ENCODE peak calls at places on chromosomes 1 and 21, in seven cellular contexts. A, X, D, W, Z, N and C are unnamed samples.

GRCh38 chr1:107574044-107574443 is 390.9 kb downstream of the VAV3 start:
- DNase-seq in X (no peak), W (no peak), D (no peak), Z (no peak), N (no peak), A (no peak), C (no peak)

GRCh38 chr1:238029126-238029525 is 138.4 kb upstream of the ZP4 start:
- DNase-seq in N (no peak), D (no peak), A (no peak), W (no peak), Z (no peak), X (no peak), C (no peak)

GRCh38 chr1:246971322-246971721 is 36.5 kb downstream of the ZNF695 start:
- DNase-seq in X (no peak), W (no peak), A (peak; percentile 42), D (peak; percentile 13), N (no peak), Z (peak; percentile 14), C (no peak)

GRCh38 chr21:35204850-35205564 is 155.9 kb upstream of the RUNX1 start:
- DNase-seq in Z (no peak), W (peak; percentile 78), A (peak; percentile 99), D (peak; percentile 98), N (peak; percentile 90), X (peak; percentile 27), C (no peak)

GRCh38 chr1:184974086-184974836 is at the start of gene NIBAN1:
- DNase-seq in A (peak; percentile 66), W (no peak), X (peak; percentile 44), Z (no peak), N (peak; percentile 87), D (peak; percentile 47), C (no peak)

GRCh38 chr1:97137862-97138514 is 416.4 kb downstream of the PTBP2 start:
- DNase-seq in A (peak; percentile 87), D (peak; percentile 78), W (peak; percentile 80), X (no peak), N (no peak), Z (no peak), C (peak; percentile 39)

GRCh38 chr1:15934211-15935055 is 41.5 kb downstream of the ZBTB17 start:
- DNase-seq in Z (no peak), W (no peak), A (no peak), D (no peak), X (peak; percentile 10), N (peak; percentile 66), C (no peak)

GRCh38 chr1:206010101-206010500 is 6.9 kb upstream of the RAB7B start:
- DNase-seq in D (no peak), X (no peak), Z (no peak), N (no peak), A (no peak), W (no peak), C (no peak)

GRCh38 chr1:168392958-168393357 is 112.3 kb downstream of the TBX19 start:
- DNase-seq in N (peak; percentile 62), Z (no peak), X (no peak), D (no peak), W (no peak), A (peak; percentile 16), C (no peak)

GRCh38 chr21:45409466-45410150 is 4.6 kb downstream of the COL18A1 start:
- DNase-seq in N (peak; percentile 81), A (no peak), D (no peak), X (no peak), Z (no peak), W (no peak), C (no peak)

GRCh38 chr1:39043513-39043912 is 17.4 kb downstream of the NDUFS5 start:
- DNase-seq in X (no peak), N (no peak), A (no peak), W (no peak), Z (no peak), D (no peak), C (no peak)

GRCh38 chr1:32701421-32701911 is 1.1 kb downstream of the SYNC start:
- DNase-seq in X (no peak), Z (no peak), W (no peak), D (no peak), A (peak; percentile 28), N (peak; percentile 50), C (no peak)

GRCh38 chr1:163442214-163442765 is 120.5 kb downstream of the NUF2 start:
- DNase-seq in Z (no peak), A (no peak), W (no peak), N (no peak), X (no peak), D (no peak), C (no peak)

GRCh38 chr21:32524010-32524719 is 61.2 kb downstream of the TCP10L start:
- DNase-seq in X (no peak), W (peak; percentile 44), Z (peak; percentile 88), D (peak; percentile 83), A (peak; percentile 98), N (no peak), C (no peak)

GRCh38 chr1:115198938-115199337 is 109.6 kb upstream of the TSPAN2 start:
- DNase-seq in W (peak; percentile 96), X (no peak), A (peak; percentile 81), D (peak; percentile 63), N (no peak), Z (no peak), C (no peak)

GRCh38 chr21:45768011-45768740 is 124.7 kb downstream of the PCBP3 start:
- DNase-seq in D (peak; percentile 24), Z (peak; percentile 7), N (no peak), A (peak; percentile 58), X (no peak), W (no peak), C (no peak)

GRCh38 chr1:42947137-42947536 is 11.5 kb downstream of the SLC2A1 start:
- DNase-seq in X (no peak), D (no peak), Z (no peak), A (no peak), N (no peak), W (no peak), C (no peak)

GRCh38 chr1:168567007-168567406 is 9.4 kb upstream of the XCL1 start:
- DNase-seq in Z (no peak), N (no peak), W (no peak), D (no peak), A (no peak), X (no peak), C (no peak)

GRCh38 chr1:190478193-190479007 is 736 bp upstream of the BRINP3 start:
- DNase-seq in D (peak; percentile 37), Z (no peak), X (no peak), N (peak; percentile 61), A (peak; percentile 35), W (no peak), C (no peak)

GRCh38 chr1:48761411-48761810 is 15.3 kb downstream of the BEND5 start:
- DNase-seq in D (peak; percentile 39), Z (peak; percentile 1), W (no peak), N (no peak), A (peak; percentile 47), X (no peak), C (no peak)

GRCh38 chr1:152110860-152111514 is 4.3 kb downstream of the TCHH start:
- DNase-seq in X (no peak), N (peak; percentile 70), Z (peak; percentile 8), A (peak; percentile 48), D (peak; percentile 36), W (no peak), C (no peak)

GRCh38 chr1:169698976-169699375 is 12.4 kb downstream of the SELL start:
- DNase-seq in W (no peak), A (no peak), D (no peak), Z (no peak), X (no peak), N (no peak), C (no peak)

GRCh38 chr1:160082926-160083325 is 1.6 kb downstream of the KCNJ9 start:
- DNase-seq in W (no peak), D (no peak), X (no peak), A (no peak), Z (no peak), N (no peak), C (no peak)

GRCh38 chr1:103986792-103987191 is 237.1 kb downstream of the AMY1C start:
- DNase-seq in N (no peak), A (no peak), W (no peak), D (no peak), Z (no peak), X (no peak), C (no peak)

GRCh38 chr1:203354246-203354645 is 3.3 kb upstream of the FMOD start:
- DNase-seq in D (peak; percentile 90), A (peak; percentile 39), X (no peak), N (no peak), W (no peak), Z (no peak), C (no peak)

GRCh38 chr21:45905196-45905595 is 76.4 kb upstream of the COL6A1 start:
- DNase-seq in N (no peak), X (no peak), Z (no peak), W (no peak), D (no peak), A (no peak), C (no peak)

GRCh38 chr1:80675469-80675868 is 1125.3 kb upstream of the ADGRL2 start:
- DNase-seq in A (no peak), N (no peak), D (no peak), Z (no peak), X (no peak), W (no peak), C (no peak)

GRCh38 chr1:26887125-26887524 is 3.0 kb downstream of the GPN2 start:
- DNase-seq in Z (no peak), D (peak; percentile 52), W (no peak), X (no peak), A (peak; percentile 67), N (peak; percentile 2), C (no peak)
- TF ChIP-seq CTCF in Z (peak; percentile 63), D (peak; percentile 55), W (peak; percentile 60), X (peak; percentile 37), A (peak; percentile 66), N (peak; percentile 31), C (peak; percentile 42)

DNA sequence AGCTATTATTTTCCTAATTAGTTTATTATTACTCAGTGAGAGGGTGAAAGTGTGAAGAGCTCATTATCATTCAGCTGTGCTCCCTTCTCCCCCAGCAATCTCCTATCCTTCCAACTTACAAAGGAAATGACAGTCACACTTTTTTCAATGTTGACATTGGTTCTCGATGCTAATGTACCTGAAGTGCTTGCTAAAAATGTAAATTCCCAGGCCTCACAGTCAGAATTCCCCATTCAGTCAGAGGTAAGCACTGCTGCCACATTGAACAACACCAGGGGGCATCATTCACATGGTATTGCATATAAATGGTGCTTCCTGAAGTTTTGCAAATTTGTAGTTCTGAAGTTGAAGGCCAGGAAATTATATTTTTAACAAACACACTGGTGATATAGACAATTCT is 132.7 kb upstream of the FOXD3 start:
- DNase-seq in X (no peak), Z (no peak), W (no peak), D (no peak), N (no peak), A (peak; percentile 5), C (no peak)
- TF ChIP-seq CTCF in X (peak; percentile 18), Z (no peak), W (peak; percentile 15), D (peak; percentile 18), N (peak; percentile 6), A (peak; percentile 26), C (peak; percentile 10)

GRCh38 chr1:244833734-244834595 is 1.5 kb upstream of the COX20 start:
- DNase-seq in N (peak; percentile 84), W (peak; percentile 47), X (peak; percentile 54), D (peak; percentile 69), Z (peak; percentile 45), A (peak; percentile 73), C (no peak)
- TF ChIP-seq CTCF in N (no peak), W (no peak), X (peak; percentile 43), D (peak; percentile 27), Z (peak; percentile 29), A (peak; percentile 30), C (peak; percentile 20)

DNA sequence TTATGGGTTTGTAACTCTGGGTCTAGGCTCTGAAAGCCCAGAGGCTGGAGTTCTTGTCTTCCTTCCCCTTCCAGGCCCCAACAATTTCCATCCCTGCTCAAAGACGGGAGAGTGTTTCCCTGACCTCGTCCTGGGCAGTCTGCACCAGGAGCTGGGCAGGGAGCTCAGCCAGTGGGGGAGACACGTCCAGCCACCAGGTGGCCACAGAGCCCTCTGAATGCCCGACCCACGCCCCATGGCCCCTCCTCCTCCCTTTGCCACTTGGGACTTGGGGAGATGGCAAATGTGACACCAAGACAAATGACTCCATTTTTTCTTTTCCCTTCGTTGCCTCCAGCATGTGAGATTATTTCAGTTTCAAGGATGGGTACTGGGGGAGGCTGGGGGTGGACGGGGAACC is 159.9 kb upstream of the AJAP1 start:
- DNase-seq in D (no peak), N (no peak), A (no peak), W (no peak), X (no peak), Z (no peak), C (no peak)
- TF ChIP-seq CTCF in D (no peak), N (peak; percentile 35), A (no peak), W (no peak), X (no peak), Z (no peak), C (peak; percentile 12)